ENCODE peak calls at places on chromosome 6, in eight cellular contexts. O is AG08396, P is putamen, Y is H9, T is AG04450, I is KG1, F is hippocampal formation, A is brain microvascular endothelial cell. J is an unnamed sample.

GRCh38 chr6:129006685-129007514 is 124.0 kb downstream of the LAMA2 start:
- DNase-seq in O (no peak), P (no peak), Y (no peak), T (no peak), I (no peak), F (no peak), A (no peak), J (no peak)

GRCh38 chr6:113997106-113997505 is 26.2 kb upstream of the HDAC2 start:
- DNase-seq in O (peak), P (no peak), Y (no peak), T (peak), I (no peak), F (no peak), A (peak), J (no peak)

GRCh38 chr6:21026576-21027273 is 492.5 kb downstream of the CDKAL1 start:
- DNase-seq in O (no peak), P (no peak), Y (no peak), T (no peak), I (no peak), F (no peak), A (peak), J (no peak)

GRCh38 chr6:97203343-97203742 is 79.7 kb downstream of the MMS22L start:
- DNase-seq in O (peak), P (no peak), Y (no peak), T (peak), I (no peak), F (no peak), A (no peak), J (no peak)

GRCh38 chr6:135329851-135330803 is 149.0 kb downstream of the MYB start:
- DNase-seq in O (no peak), P (no peak), Y (no peak), T (no peak), I (no peak), F (no peak), A (peak), J (no peak)

GRCh38 chr6:124260337-124260736 is 456.7 kb downstream of the NKAIN2 start:
- DNase-seq in O (no peak), P (no peak), Y (no peak), T (no peak), I (no peak), F (no peak), A (no peak), J (no peak)

GRCh38 chr6:7993952-7994351 is 70.2 kb downstream of the BLOC1S5 start:
- DNase-seq in O (no peak), P (no peak), Y (no peak), T (no peak), I (no peak), F (no peak), A (no peak), J (no peak)

GRCh38 chr6:6724319-6725119 is 136.0 kb downstream of the LY86 start:
- DNase-seq in O (peak), P (peak), Y (peak), T (peak), I (peak), F (peak), A (peak), J (peak)

GRCh38 chr6:51738614-51739013 is 348.8 kb downstream of the PKHD1 start:
- DNase-seq in O (no peak), P (no peak), Y (no peak), T (no peak), I (no peak), F (no peak), A (no peak), J (no peak)

GRCh38 chr6:142048593-142048980 is 84.1 kb upstream of the GJE1 start:
- DNase-seq in O (no peak), P (no peak), Y (no peak), T (no peak), I (no peak), F (no peak), A (no peak), J (no peak)

GRCh38 chr6:107173779-107174178 is 58.5 kb upstream of the BEND3 start:
- DNase-seq in O (no peak), P (no peak), Y (no peak), T (no peak), I (no peak), F (no peak), A (peak), J (no peak)

GRCh38 chr6:43070028-43070632 is 6.0 kb upstream of the PTK7 start:
- DNase-seq in O (peak), P (no peak), Y (no peak), T (no peak), I (no peak), F (no peak), A (no peak), J (no peak)

GRCh38 chr6:82616386-82617028 is 252.9 kb downstream of the TPBG start:
- DNase-seq in O (no peak), P (no peak), Y (no peak), T (no peak), I (no peak), F (peak), A (no peak), J (no peak)

GRCh38 chr6:166106076-166106686 is 61.5 kb downstream of the TBXT start:
- DNase-seq in O (peak), P (peak), Y (peak), T (peak), I (peak), F (peak), A (peak), J (peak)

GRCh38 chr6:133977983-133978895 is 25.2 kb downstream of the TBPL1 start:
- DNase-seq in O (no peak), P (no peak), Y (no peak), T (peak), I (no peak), F (no peak), A (peak), J (no peak)

GRCh38 chr6:108565091-108565766 is 4.5 kb downstream of the FOXO3 start:
- DNase-seq in O (no peak), P (no peak), Y (no peak), T (no peak), I (peak), F (no peak), A (no peak), J (no peak)

GRCh38 chr6:168314029-168314420 is 5.6 kb downstream of the DACT2 start:
- DNase-seq in O (no peak), P (no peak), Y (no peak), T (no peak), I (no peak), F (no peak), A (no peak), J (no peak)

GRCh38 chr6:47318236-47318974 is 8.7 kb upstream of the TNFRSF21 start:
- DNase-seq in O (no peak), P (no peak), Y (no peak), T (no peak), I (no peak), F (no peak), A (no peak), J (no peak)

GRCh38 chr6:53858196-53858595 is 63.4 kb downstream of the LRRC1 start:
- DNase-seq in O (no peak), P (no peak), Y (no peak), T (no peak), I (no peak), F (no peak), A (no peak), J (no peak)

GRCh38 chr6:73074175-73074574 is 151.1 kb downstream of the KHDC1L start:
- DNase-seq in O (peak), P (no peak), Y (no peak), T (peak), I (no peak), F (no peak), A (peak), J (no peak)

GRCh38 chr6:6728169-6728941 is 139.8 kb downstream of the LY86 start:
- DNase-seq in O (no peak), P (no peak), Y (no peak), T (no peak), I (no peak), F (no peak), A (no peak), J (no peak)

GRCh38 chr6:17093692-17094091 is 8.2 kb upstream of the STMND1 start:
- DNase-seq in O (no peak), P (no peak), Y (peak), T (no peak), I (no peak), F (no peak), A (no peak), J (no peak)

GRCh38 chr6:39452306-39452705 is 129.8 kb upstream of the KCNK16 start:
- DNase-seq in O (peak), P (no peak), Y (no peak), T (no peak), I (no peak), F (no peak), A (peak), J (no peak)

GRCh38 chr6:15023448-15023847 is 222.4 kb upstream of the JARID2 start:
- DNase-seq in O (no peak), P (no peak), Y (no peak), T (no peak), I (no peak), F (no peak), A (no peak), J (no peak)

GRCh38 chr6:74467533-74468215 is 738.2 kb downstream of the COL12A1 start:
- DNase-seq in O (peak), P (no peak), Y (no peak), T (no peak), I (no peak), F (no peak), A (no peak), J (no peak)

GRCh38 chr6:11815231-11815630 is 36.6 kb upstream of the ADTRP start:
- DNase-seq in O (peak), P (no peak), Y (no peak), T (peak), I (no peak), F (no peak), A (peak), J (no peak)

GRCh38 chr6:18488526-18489270 is 101.5 kb downstream of the RNF144B start:
- DNase-seq in O (no peak), P (no peak), Y (no peak), T (no peak), I (no peak), F (no peak), A (peak), J (no peak)

GRCh38 chr6:150887978-150888563 is 22.6 kb downstream of the MTHFD1L start:
- DNase-seq in O (no peak), P (no peak), Y (no peak), T (no peak), I (no peak), F (no peak), A (no peak), J (no peak)

GRCh38 chr6:33375143-33375649 is 16.4 kb upstream of the KIFC1 start:
- DNase-seq in O (no peak), P (no peak), Y (no peak), T (peak), I (no peak), F (no peak), A (peak), J (peak)

GRCh38 chr6:35635601-35636597 is 52.8 kb downstream of the FKBP5 start:
- DNase-seq in O (no peak), P (no peak), Y (no peak), T (no peak), I (no peak), F (no peak), A (no peak), J (no peak)

J was measured in heart right ventricle.